ENCODE peak calls at places on chromosomes 3 and 15, in five cellular contexts. S, I, J, B and P are unnamed samples.

GRCh38 chr3:61875073-61875472 is 313.7 kb downstream of the PTPRG start:
- DNase-seq in J (peak; percentile 62), S (no peak), I (no peak), B (no peak), P (no peak)

GRCh38 chr15:85800460-85801123 is 5.9 kb upstream of the KLHL25 start:
- DNase-seq in I (peak; percentile 90), J (peak; percentile 61), S (peak; percentile 96), B (peak; percentile 91), P (no peak)

GRCh38 chr3:141095546-141095937 is 44.4 kb downstream of the SPSB4 start:
- DNase-seq in J (no peak), I (no peak), S (no peak), B (no peak), P (no peak)

GRCh38 chr3:41158947-41159346 is 40.4 kb upstream of the CTNNB1 start:
- DNase-seq in S (peak; percentile 34), J (no peak), I (no peak), B (no peak), P (no peak)

GRCh38 chr3:65595997-65596300 is 442.8 kb downstream of the MAGI1 start:
- DNase-seq in I (no peak), J (no peak), B (no peak), S (no peak), P (no peak)

GRCh38 chr3:33441322-33441976 is 1.2 kb upstream of the UBP1 start:
- DNase-seq in S (no peak), J (no peak), B (no peak), I (peak; percentile 53), P (no peak)

GRCh38 chr3:13206799-13207577 is 133.8 kb upstream of the IQSEC1 start:
- DNase-seq in B (no peak), J (no peak), I (no peak), S (no peak), P (peak; percentile 48)

GRCh38 chr3:84680700-84681099 is 278.1 kb upstream of the CADM2 start:
- DNase-seq in J (no peak), I (no peak), S (no peak), B (no peak), P (no peak)

GRCh38 chr3:85808750-85809149 is 850.0 kb downstream of the CADM2 start:
- DNase-seq in S (peak; percentile 22), I (no peak), J (no peak), B (no peak), P (no peak)

GRCh38 chr15:57198654-57199241 is 177.6 kb upstream of the CGNL1 start:
- DNase-seq in J (no peak), B (no peak), I (no peak), S (no peak), P (no peak)

GRCh38 chr3:36663666-36664291 is 100.6 kb downstream of the DCLK3 start:
- DNase-seq in B (no peak), J (peak; percentile 60), I (no peak), S (no peak), P (no peak)

GRCh38 chr3:155441506-155441905 is 148.0 kb upstream of the STRIT1 start:
- DNase-seq in J (no peak), B (no peak), S (no peak), I (no peak), P (no peak)

GRCh38 chr3:14511623-14511965 is 28.5 kb downstream of the GRIP2 start:
- DNase-seq in J (no peak), B (no peak), I (no peak), S (no peak), P (no peak)

GRCh38 chr3:14210843-14211594 is 32.4 kb downstream of the LSM3 start:
- DNase-seq in B (no peak), J (peak; percentile 87), I (no peak), S (no peak), P (no peak)

DNA sequence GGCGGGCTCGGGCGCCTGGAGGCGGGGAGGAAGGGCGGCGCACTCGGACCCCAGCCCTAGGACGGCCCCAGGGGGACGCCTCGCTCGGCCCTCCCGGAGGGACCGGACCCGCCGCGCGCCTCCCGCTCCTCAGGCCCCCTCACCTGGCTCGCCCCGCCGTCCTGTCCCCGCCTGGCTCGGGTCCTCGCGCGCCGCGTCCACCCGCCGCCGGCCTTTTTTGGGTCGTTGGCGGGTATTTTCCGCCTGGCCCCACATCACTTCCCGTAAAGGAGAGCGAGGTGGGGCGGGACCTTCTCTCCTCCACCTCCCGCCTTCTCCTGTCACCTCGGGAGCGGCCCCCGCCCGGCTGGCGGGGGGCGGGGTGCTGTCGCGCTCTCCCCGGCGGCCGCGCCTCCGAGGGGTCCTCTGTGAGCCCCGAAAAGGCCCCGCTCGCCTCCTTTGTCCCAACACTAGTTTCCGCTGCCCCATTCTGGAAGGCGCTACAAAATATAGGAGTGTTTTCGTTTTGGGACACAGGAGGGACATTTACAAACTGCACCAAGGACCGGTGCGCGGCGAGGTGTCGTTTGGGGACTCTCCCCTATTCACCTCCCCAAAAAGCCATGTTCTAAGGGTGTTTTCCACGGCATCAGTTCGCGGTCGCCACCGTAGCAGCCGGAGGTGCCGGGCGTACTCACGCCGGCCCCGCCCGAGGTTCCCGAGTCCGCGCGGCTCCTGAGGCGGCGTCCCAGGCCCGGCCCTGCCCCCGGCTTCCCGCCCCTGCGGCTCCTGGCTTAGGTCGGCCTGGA is at the start of gene RAB27A:
- DNase-seq in I (peak; percentile 57), B (peak; percentile 85), J (peak; percentile 16), S (peak; percentile 85), P (peak; percentile 94)
- TF ChIP-seq POLR2A in I (no peak), B (no peak), J (peak; percentile 32), S (peak; percentile 36), P (no peak)

DNA sequence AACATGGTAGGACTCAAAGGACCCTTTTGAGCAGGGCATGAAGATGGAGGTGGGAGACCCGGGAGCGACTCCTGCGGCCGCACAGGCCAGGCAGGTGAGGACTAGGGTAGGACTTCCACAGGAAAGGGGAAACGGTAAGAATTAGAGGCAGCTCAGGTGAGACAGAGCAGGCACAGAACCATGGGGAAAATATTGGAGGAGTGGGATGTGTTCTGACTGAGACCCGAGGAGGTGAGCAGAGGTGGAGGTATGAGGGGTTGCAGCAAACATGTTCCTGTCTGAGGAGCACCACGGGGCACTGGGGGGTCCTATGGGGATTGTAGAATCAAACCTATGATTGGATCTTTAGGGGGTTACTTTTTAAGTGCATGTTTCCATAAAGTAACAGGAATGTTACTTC is 1.4 kb upstream of the ISG20 start:
- DNase-seq in I (no peak), J (no peak), B (no peak), S (no peak), P (peak; percentile 69)
- TF ChIP-seq POLR2A in I (no peak), J (no peak), B (no peak), S (no peak), P (no peak)

DNA sequence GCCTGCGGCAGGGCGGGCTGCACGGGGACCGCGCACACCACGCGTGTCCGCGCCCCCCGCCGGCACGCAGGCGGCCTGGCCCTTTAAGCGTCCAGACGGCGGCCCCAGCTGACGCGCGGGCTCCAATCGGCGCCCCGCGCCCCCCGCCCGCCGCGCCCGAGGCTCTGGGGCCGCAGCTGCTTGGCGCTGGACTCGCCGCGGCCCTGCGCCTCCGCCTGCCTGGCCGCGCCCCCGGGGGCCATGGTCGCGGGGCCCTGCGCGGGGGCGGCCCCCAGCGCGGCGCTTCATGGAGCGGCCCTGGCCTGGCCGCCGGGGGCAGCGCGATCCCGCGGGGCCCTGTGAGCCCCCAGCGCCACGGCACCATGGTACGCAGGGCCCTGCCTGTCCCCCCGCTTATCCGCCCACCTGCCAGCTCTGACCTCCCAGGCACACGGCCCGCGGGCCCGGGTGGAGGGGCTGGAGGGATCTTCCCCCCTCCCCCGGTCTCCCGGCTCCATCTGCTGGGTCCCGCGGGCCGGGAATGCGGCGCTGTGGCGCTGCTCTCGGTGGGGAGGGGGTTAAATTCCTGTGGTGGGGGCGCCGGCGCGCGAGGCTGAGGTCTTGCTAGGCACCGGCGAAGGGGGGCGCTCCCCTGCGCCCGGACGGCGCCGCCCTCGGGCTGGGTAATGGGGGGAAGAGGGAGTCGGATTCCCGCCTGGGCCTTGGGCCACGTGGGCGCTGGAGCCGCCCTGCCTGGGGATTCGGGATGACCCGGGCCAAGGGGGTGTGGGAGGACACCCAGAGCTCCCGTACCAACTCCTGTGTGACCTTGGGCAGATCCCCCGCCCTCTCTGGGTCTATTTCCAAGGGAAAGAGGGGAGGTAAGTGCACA is 1.1 kb downstream of the ZBTB47 start:
- DNase-seq in J (peak; percentile 44), I (no peak), S (peak; percentile 59), B (peak; percentile 42), P (peak; percentile 85)
- TF ChIP-seq POLR2A in J (peak; percentile 49), I (no peak), S (peak; percentile 25), B (no peak), P (no peak)

GRCh38 chr15:90931737-90932659 is at the start of gene HDDC3:
- DNase-seq in S (peak; percentile 91), I (peak; percentile 86), J (peak; percentile 76), B (peak; percentile 93), P (peak; percentile 98)
- TF ChIP-seq POLR2A in S (peak; percentile 77), I (peak; percentile 56), J (no peak), B (no peak), P (peak; percentile 22)

DNA sequence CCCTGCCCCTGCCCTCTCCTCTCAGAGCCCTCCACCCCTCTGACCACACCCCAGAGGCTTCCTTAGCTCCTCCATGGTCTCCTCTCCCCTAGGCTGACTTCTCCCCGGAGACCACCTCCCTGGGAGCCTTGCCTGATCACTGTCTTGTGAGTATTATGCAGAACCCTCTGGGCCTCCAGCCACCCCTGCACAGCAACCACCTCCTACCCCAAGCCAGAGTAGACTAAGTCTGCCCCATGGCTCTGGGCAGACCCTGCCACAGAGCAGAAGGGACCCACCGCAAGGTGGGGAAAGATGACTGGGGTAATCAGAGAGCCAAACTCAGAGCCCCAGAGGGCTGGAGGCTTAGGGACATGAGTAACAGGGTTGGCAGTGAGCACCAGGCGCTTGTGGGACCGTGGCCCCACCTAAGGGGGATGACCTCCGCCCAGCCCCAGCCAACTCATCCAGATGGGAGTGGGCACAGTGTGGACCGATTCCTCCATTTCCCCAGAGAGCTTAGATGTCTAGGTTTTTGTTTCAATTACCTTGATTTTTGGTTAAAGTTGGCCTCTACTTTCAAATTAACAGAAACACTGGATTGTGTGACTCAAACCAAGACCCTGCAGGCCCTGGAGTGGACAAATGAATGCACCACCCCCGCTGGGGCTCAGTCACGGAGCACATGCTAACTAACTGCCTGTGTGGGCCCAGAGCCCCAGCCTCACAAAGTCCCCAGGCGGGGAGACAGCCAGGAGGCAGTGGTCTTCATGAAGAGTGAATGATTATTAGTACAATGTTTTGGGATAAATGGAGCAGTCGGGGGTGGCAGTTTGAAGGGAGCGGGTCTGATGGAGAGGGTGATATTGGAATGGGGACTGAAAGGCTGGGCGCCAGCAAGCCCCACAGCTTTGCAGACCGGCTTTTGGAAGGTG is 119.4 kb upstream of the PRR20G start:
- DNase-seq in I (no peak), B (peak; percentile 23), J (no peak), S (no peak), P (peak; percentile 59)
- TF ChIP-seq POLR2A in I (no peak), B (no peak), J (no peak), S (no peak), P (no peak)

GRCh38 chr3:151816091-151816604 is 2.2 kb downstream of the AADAC start:
- DNase-seq in J (peak; percentile 87), I (no peak), B (peak; percentile 52), S (peak; percentile 56), P (no peak)
- TF ChIP-seq POLR2A in J (no peak), I (no peak), B (no peak), S (no peak), P (no peak)

GRCh38 chr3:196049567-196050122 is 32.2 kb downstream of the TFRC start:
- DNase-seq in I (no peak), B (no peak), S (no peak), J (no peak), P (no peak)

GRCh38 chr3:196044513-196044912 is 37.4 kb downstream of the TFRC start:
- DNase-seq in J (no peak), S (no peak), B (no peak), I (no peak), P (no peak)

GRCh38 chr3:196050597-196050996 is 31.3 kb downstream of the TFRC start:
- DNase-seq in B (no peak), S (no peak), I (no peak), J (no peak), P (no peak)

GRCh38 chr3:196048922-196049566 is 32.8 kb downstream of the TFRC start:
- DNase-seq in I (no peak), J (no peak), S (no peak), B (no peak), P (no peak)

GRCh38 chr3:196047391-196048030 is 34.4 kb downstream of the TFRC start:
- DNase-seq in B (no peak), S (no peak), I (no peak), J (no peak), P (no peak)
- TF ChIP-seq POLR2A in B (no peak), S (no peak), I (no peak), J (no peak), P (no peak)